ENCODE peak calls at places on chromosomes 5 and 9, in five cellular contexts. One of them, this sample, is unnamed.

GRCh38 chr9:87323933-87324332 is 173.7 kb upstream of the DAPK1 start:
- DNase-seq in adipocyte: no peak
- DNase-seq in GM12878: no peak
- DNase-seq in IMR-90: no peak
- DNase-seq in H1: no peak
- DNase-seq in this sample: no peak

GRCh38 chr5:142830241-142831018 is 60.3 kb downstream of the ARHGAP26 start:
- DNase-seq in GM12878: no peak
- DNase-seq in IMR-90: peak
- DNase-seq in adipocyte: peak
- DNase-seq in H1: no peak
- DNase-seq in this sample: no peak

GRCh38 chr9:132244582-132245455 is 83.0 kb downstream of the NTNG2 start:
- DNase-seq in H1: no peak
- DNase-seq in IMR-90: no peak
- DNase-seq in GM12878: no peak
- DNase-seq in adipocyte: no peak
- DNase-seq in this sample: no peak

GRCh38 chr5:542693-543311 is 18.6 kb upstream of the SLC9A3 start:
- DNase-seq in H1: no peak
- DNase-seq in GM12878: no peak
- DNase-seq in adipocyte: no peak
- DNase-seq in IMR-90: no peak
- DNase-seq in this sample: no peak

GRCh38 chr9:86690034-86690433 is 257.3 kb downstream of the GAS1 start:
- DNase-seq in H1: no peak
- DNase-seq in adipocyte: no peak
- DNase-seq in IMR-90: no peak
- DNase-seq in GM12878: no peak
- DNase-seq in this sample: no peak

GRCh38 chr9:127136081-127136879 is 13.8 kb upstream of the ANGPTL2 start:
- DNase-seq in H1: no peak
- DNase-seq in IMR-90: no peak
- DNase-seq in GM12878: no peak
- DNase-seq in adipocyte: no peak
- DNase-seq in this sample: no peak

GRCh38 chr5:83701886-83702285 is 18.8 kb downstream of the HAPLN1 start:
- DNase-seq in H1: no peak
- DNase-seq in GM12878: no peak
- DNase-seq in adipocyte: no peak
- DNase-seq in IMR-90: peak
- DNase-seq in this sample: no peak

GRCh38 chr9:138053321-138053868 is 175.8 kb downstream of the CACNA1B start:
- DNase-seq in adipocyte: no peak
- DNase-seq in H1: peak
- DNase-seq in IMR-90: no peak
- DNase-seq in GM12878: no peak
- DNase-seq in this sample: no peak

GRCh38 chr9:74035786-74036185 is 461.3 kb upstream of the RORB start:
- DNase-seq in adipocyte: no peak
- DNase-seq in GM12878: no peak
- DNase-seq in H1: no peak
- DNase-seq in IMR-90: no peak
- DNase-seq in this sample: no peak

GRCh38 chr5:37615184-37615583 is 224.7 kb downstream of the GDNF start:
- DNase-seq in H1: no peak
- DNase-seq in adipocyte: peak
- DNase-seq in IMR-90: peak
- DNase-seq in GM12878: no peak
- DNase-seq in this sample: no peak

GRCh38 chr9:13942695-13943094 is 371.2 kb downstream of the NFIB start:
- DNase-seq in adipocyte: peak
- DNase-seq in H1: no peak
- DNase-seq in IMR-90: peak
- DNase-seq in GM12878: no peak
- DNase-seq in this sample: no peak

GRCh38 chr9:5587024-5587423 is 41.9 kb upstream of the RIC1 start:
- DNase-seq in H1: no peak
- DNase-seq in GM12878: no peak
- DNase-seq in adipocyte: peak
- DNase-seq in IMR-90: peak
- DNase-seq in this sample: no peak

GRCh38 chr5:159497221-159497620 is 166.9 kb upstream of the IL12B start:
- DNase-seq in H1: no peak
- DNase-seq in adipocyte: no peak
- DNase-seq in IMR-90: no peak
- DNase-seq in GM12878: no peak
- DNase-seq in this sample: no peak

GRCh38 chr5:139392678-139393496 is 2.0 kb downstream of the PROB1 start:
- DNase-seq in IMR-90: no peak
- DNase-seq in GM12878: no peak
- DNase-seq in adipocyte: peak
- DNase-seq in H1: peak
- DNase-seq in this sample: no peak

GRCh38 chr9:107068581-107068980 is 205.6 kb downstream of the ZNF462 start:
- DNase-seq in IMR-90: no peak
- DNase-seq in H1: no peak
- DNase-seq in adipocyte: no peak
- DNase-seq in GM12878: no peak
- DNase-seq in this sample: no peak

GRCh38 chr5:5343581-5343980 is 78.9 kb upstream of the ICE1 start:
- DNase-seq in IMR-90: no peak
- DNase-seq in adipocyte: no peak
- DNase-seq in H1: no peak
- DNase-seq in GM12878: no peak
- DNase-seq in this sample: no peak
- H3K9ac ChIP-seq in IMR-90: no peak
- H3K9ac ChIP-seq in adipocyte: no peak
- H3K9ac ChIP-seq in H1: no peak
- H3K9ac ChIP-seq in GM12878: no peak
- H3K9ac ChIP-seq in this sample: no peak

GRCh38 chr5:94113087-94113486 is 371.7 kb upstream of the POU5F2 start:
- DNase-seq in IMR-90: no peak
- DNase-seq in H1: no peak
- DNase-seq in GM12878: no peak
- DNase-seq in adipocyte: no peak
- DNase-seq in this sample: no peak

DNA sequence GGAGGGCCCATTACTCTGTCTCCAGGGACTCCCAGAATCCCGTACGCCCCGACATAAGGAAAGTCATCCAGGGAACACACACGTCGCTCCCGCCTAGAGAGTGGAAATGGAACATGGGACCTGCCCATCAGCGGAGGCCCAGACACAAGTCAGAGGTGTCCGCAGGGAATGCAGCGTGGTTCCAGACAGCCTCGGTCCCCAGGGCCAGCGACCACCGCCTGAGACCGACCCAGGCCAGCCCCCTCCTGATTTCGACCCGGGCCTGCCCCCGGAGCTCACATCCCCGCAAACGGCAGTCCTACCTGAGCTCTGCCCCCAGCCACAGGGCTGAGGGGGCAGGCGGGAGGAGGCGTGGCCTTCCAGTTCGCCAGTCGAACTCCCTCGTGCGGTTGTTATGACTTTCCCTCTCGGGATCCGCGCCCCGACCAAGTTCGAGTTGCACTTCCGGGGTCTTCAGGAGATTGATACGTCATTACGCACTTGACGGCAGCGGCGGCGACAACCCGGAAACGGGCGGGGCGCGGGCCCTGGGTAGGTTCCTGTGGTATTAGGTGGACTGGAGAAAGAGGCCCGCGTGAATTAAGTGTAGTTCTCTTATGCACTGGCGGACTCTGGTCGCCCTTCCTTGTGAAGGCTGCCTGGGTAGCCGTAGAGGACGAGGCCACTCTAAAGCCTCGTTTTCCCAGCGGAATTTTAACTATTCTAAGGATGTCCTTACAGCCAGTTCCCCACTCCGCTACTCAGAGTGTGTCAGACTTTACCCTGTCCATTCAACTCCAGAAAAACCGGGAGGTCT is 370.0 kb upstream of the POU5F2 start:
- DNase-seq in adipocyte: peak
- DNase-seq in IMR-90: peak
- DNase-seq in H1: peak
- DNase-seq in GM12878: peak
- DNase-seq in this sample: peak
- H3K9ac ChIP-seq in adipocyte: peak
- H3K9ac ChIP-seq in IMR-90: peak
- H3K9ac ChIP-seq in H1: peak
- H3K9ac ChIP-seq in GM12878: peak
- H3K9ac ChIP-seq in this sample: peak

DNA sequence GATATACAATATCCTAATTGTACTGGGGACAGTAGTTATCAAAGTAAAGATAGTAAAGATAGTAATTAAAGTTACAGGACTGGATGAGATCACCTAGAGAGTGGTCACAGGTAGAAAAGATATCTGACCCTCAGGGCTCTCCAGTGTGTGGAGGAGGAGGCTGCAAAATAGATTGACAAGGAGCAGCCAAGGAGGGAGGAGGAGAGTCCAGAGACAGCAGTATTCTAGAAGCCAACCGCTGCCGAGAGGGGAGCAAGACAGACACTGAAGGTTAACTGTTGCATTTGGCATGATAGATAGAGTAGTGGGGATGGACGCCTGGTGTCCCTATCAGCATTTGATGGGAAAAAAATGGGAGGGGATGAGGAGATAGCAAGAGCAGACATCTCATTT is 17.0 kb upstream of the F2RL1 start:
- DNase-seq in IMR-90: no peak
- DNase-seq in GM12878: no peak
- DNase-seq in H1: no peak
- DNase-seq in adipocyte: no peak
- DNase-seq in this sample: no peak
- H3K9ac ChIP-seq in IMR-90: no peak
- H3K9ac ChIP-seq in GM12878: no peak
- H3K9ac ChIP-seq in H1: no peak
- H3K9ac ChIP-seq in adipocyte: no peak
- H3K9ac ChIP-seq in this sample: no peak

GRCh38 chr9:33375238-33375840 is 27.0 kb downstream of the AQP7 start:
- DNase-seq in adipocyte: no peak
- DNase-seq in GM12878: no peak
- DNase-seq in H1: peak
- DNase-seq in IMR-90: peak
- DNase-seq in this sample: no peak
- H3K9ac ChIP-seq in adipocyte: peak
- H3K9ac ChIP-seq in GM12878: no peak
- H3K9ac ChIP-seq in H1: no peak
- H3K9ac ChIP-seq in IMR-90: no peak
- H3K9ac ChIP-seq in this sample: no peak

GRCh38 chr5:57719216-57719615 is 236.6 kb upstream of the ACTBL2 start:
- DNase-seq in GM12878: no peak
- DNase-seq in H1: no peak
- DNase-seq in IMR-90: no peak
- DNase-seq in adipocyte: peak
- DNase-seq in this sample: no peak

GRCh38 chr5:57720656-57721055 is 238.0 kb upstream of the ACTBL2 start:
- DNase-seq in IMR-90: no peak
- DNase-seq in H1: no peak
- DNase-seq in GM12878: no peak
- DNase-seq in adipocyte: no peak
- DNase-seq in this sample: no peak

GRCh38 chr5:57725628-57726504 is 243.3 kb upstream of the ACTBL2 start:
- DNase-seq in IMR-90: no peak
- DNase-seq in adipocyte: no peak
- DNase-seq in H1: no peak
- DNase-seq in GM12878: no peak
- DNase-seq in this sample: no peak

DNA sequence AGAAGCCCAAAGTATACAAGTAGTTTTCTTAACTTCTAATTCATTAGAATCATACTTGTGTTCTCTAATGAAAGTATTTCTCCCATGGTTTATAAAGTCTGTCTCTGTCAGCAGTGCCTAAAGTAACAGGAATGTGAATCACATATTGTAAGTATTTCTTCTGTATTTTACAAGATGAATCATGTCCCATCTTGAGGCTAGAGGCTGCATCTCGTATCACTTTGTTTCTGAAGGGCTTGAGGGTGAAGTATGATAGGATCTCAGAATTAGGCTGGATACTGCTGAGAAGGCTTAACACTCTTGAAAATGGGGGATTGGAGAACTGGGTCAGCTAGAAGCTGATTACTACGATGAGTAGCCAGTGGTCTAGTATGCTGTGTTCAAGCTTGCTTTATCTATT is 242.2 kb upstream of the ACTBL2 start:
- DNase-seq in H1: no peak
- DNase-seq in adipocyte: peak
- DNase-seq in GM12878: no peak
- DNase-seq in IMR-90: peak
- DNase-seq in this sample: no peak
- H3K9ac ChIP-seq in H1: no peak
- H3K9ac ChIP-seq in adipocyte: no peak
- H3K9ac ChIP-seq in GM12878: no peak
- H3K9ac ChIP-seq in IMR-90: no peak
- H3K9ac ChIP-seq in this sample: no peak

GRCh38 chr9:128690684-128691034 is 1.6 kb downstream of the SET start:
- DNase-seq in IMR-90: no peak
- DNase-seq in adipocyte: no peak
- DNase-seq in H1: no peak
- DNase-seq in GM12878: no peak
- DNase-seq in this sample: no peak
- H3K9ac ChIP-seq in IMR-90: peak
- H3K9ac ChIP-seq in adipocyte: peak
- H3K9ac ChIP-seq in H1: peak
- H3K9ac ChIP-seq in GM12878: peak
- H3K9ac ChIP-seq in this sample: peak

DNA sequence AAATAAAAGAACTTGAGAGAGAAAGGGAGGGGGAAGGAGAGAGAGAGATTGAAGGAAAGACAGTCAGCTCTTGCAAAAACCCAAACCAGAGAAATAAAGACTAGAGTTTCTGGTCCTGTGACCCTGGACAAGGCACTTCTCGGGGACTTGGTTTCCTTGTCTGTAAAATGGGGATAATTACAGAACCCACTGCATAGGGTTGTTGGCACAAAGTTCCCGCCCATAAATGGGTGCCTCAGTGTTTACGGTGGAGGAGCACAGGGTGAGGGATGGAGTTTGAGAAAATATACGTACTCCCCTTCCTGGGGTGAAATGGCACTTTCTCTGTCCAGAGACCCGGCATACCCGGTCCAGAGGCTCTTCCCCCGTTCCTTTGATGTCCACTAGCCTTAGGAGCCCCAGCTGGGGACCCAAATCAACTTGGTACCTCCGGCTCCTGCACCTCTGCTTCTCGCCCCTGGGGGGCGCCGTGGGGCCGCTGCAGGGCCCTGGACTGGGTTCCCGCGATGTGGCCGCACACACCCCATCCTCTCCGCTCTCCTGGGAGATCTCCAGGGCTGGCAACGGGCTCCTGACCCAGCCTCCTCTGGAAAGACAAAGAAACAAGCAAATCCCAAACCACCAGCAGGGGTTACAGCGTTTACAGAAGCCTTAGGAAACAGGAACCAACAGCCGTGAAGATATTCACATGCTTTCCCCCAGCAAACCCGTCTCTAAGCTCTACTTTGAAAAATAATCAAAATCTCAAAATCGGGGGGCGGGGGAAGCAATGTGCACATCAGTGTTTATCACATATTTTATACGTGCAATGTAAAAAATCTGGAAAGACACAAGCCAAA is 26.3 kb downstream of the PTGES start:
- DNase-seq in GM12878: no peak
- DNase-seq in IMR-90: peak
- DNase-seq in H1: peak
- DNase-seq in adipocyte: peak
- DNase-seq in this sample: no peak
- H3K9ac ChIP-seq in GM12878: no peak
- H3K9ac ChIP-seq in IMR-90: no peak
- H3K9ac ChIP-seq in H1: no peak
- H3K9ac ChIP-seq in adipocyte: peak
- H3K9ac ChIP-seq in this sample: no peak